ENCODE peak calls at places on chromosomes 3 and 15, in ten cellular contexts. X, N, E, S, Y, O, F, D, T and Z are unnamed samples.

GRCh38 chr3:111810909-111811308 is 48.2 kb upstream of the PHLDB2 start:
- DNase-seq in Y (no peak), D (peak; percentile 92), N (no peak), O (no peak), E (no peak), F (peak; percentile 96), X (no peak), S (no peak), T (no peak), Z (no peak)

GRCh38 chr3:146577662-146578061 is 27.5 kb downstream of the PLSCR5 start:
- DNase-seq in E (peak; percentile 4), N (peak; percentile 19), S (no peak), D (peak; percentile 68), F (peak; percentile 79), T (no peak), Y (no peak), X (no peak), O (peak; percentile 78), Z (no peak)

GRCh38 chr3:100954990-100955389 is 38.2 kb downstream of the ABI3BP start:
- DNase-seq in E (no peak), Y (no peak), S (no peak), O (no peak), N (no peak), D (peak; percentile 97), X (no peak), T (no peak), F (peak; percentile 100), Z (no peak)

GRCh38 chr3:119125742-119126507 is 20.0 kb upstream of the TEX55 start:
- DNase-seq in T (no peak), N (no peak), O (no peak), F (no peak), E (no peak), Y (peak; percentile 58), D (no peak), S (no peak), X (no peak), Z (no peak)

GRCh38 chr3:184808021-184808420 is 3.9 kb upstream of the VPS8 start:
- DNase-seq in O (peak; percentile 44), S (no peak), N (no peak), F (no peak), E (no peak), Y (peak; percentile 62), X (no peak), T (no peak), D (no peak), Z (no peak)

GRCh38 chr3:75272708-75273107 is 391.4 kb upstream of the FRG2C start:
- DNase-seq in E (no peak), O (no peak), T (no peak), Y (no peak), X (no peak), S (no peak), N (no peak), D (peak; percentile 62), F (peak; percentile 63), Z (no peak)

GRCh38 chr15:77144492-77145070 is 73.7 kb upstream of the TSPAN3 start:
- DNase-seq in N (no peak), E (no peak), S (no peak), T (no peak), D (peak; percentile 98), X (no peak), F (peak; percentile 94), O (no peak), Y (no peak), Z (no peak)

GRCh38 chr3:49119439-49119838 is 1.2 kb downstream of the USP19 start:
- DNase-seq in X (no peak), D (peak; percentile 27), F (peak; percentile 45), E (no peak), S (no peak), N (no peak), T (no peak), O (no peak), Y (no peak), Z (no peak)

GRCh38 chr3:40336101-40336500 is 26.6 kb downstream of the EIF1B start:
- DNase-seq in Y (no peak), D (no peak), F (no peak), O (no peak), S (no peak), T (no peak), E (no peak), X (no peak), N (no peak), Z (no peak)

GRCh38 chr3:181609156-181609767 is 102.5 kb upstream of the SOX2 start:
- DNase-seq in E (no peak), X (no peak), D (no peak), Y (no peak), T (no peak), F (no peak), S (no peak), O (no peak), N (no peak), Z (no peak)

GRCh38 chr3:12810013-12810780 is 13.7 kb downstream of the CAND2 start:
- DNase-seq in F (peak; percentile 84), Y (peak; percentile 97), O (peak; percentile 77), E (peak; percentile 90), D (peak; percentile 87), T (peak; percentile 93), X (peak; percentile 97), S (peak; percentile 97), N (peak; percentile 49), Z (peak; percentile 87)

GRCh38 chr15:80967451-80967850 is 22.2 kb downstream of the MESD start:
- DNase-seq in S (no peak), F (no peak), E (no peak), D (peak; percentile 79), N (no peak), Y (peak; percentile 60), O (no peak), X (no peak), T (no peak), Z (no peak)

GRCh38 chr15:83483612-83484011 is 36.5 kb downstream of the SH3GL3 start:
- DNase-seq in N (no peak), X (no peak), S (no peak), F (no peak), E (no peak), O (no peak), Y (no peak), D (no peak), T (no peak), Z (no peak)

GRCh38 chr3:154113609-154114008 is 7.6 kb upstream of the ARHGEF26 start:
- DNase-seq in F (no peak), D (no peak), O (no peak), T (no peak), E (no peak), X (no peak), N (no peak), Y (no peak), S (no peak), Z (no peak)

GRCh38 chr3:149460123-149460522 is 14.4 kb upstream of the TM4SF4 start:
- DNase-seq in T (no peak), O (no peak), S (no peak), N (no peak), X (no peak), D (no peak), Y (no peak), E (no peak), F (peak; percentile 24), Z (no peak)

GRCh38 chr15:25971053-25971452 is 107.9 kb upstream of the ATP10A start:
- DNase-seq in O (no peak), F (no peak), E (no peak), D (no peak), X (no peak), S (no peak), Y (no peak), T (no peak), N (no peak), Z (no peak)